ENCODE peak calls at places on chromosome 9, in seven cellular contexts. J is epithelial cell of esophagus; G is caudate nucleus; Z is aorta; L is stimulated activated CD4-positive, alpha-beta T cell treated with anti-CD3 and anti-CD28 coated beads, Interleukin-2, amount 100 ng/mL, for 48 hours; W is GM06990; K is ovary. F is an unnamed sample.

GRCh38 chr9:134728021-134728795 is 86.6 kb downstream of the COL5A1 start:
- DNase-seq in Z (no peak), W (no peak), J (no peak), G (no peak), K (no peak), L (no peak), F (no peak)

GRCh38 chr9:98503867-98504800 is 204.6 kb downstream of the GABBR2 start:
- DNase-seq in J (no peak), W (no peak), G (no peak), Z (no peak), L (no peak), K (no peak), F (no peak)

GRCh38 chr9:94168203-94169000 is 84.1 kb downstream of the PTPDC1 start:
- DNase-seq in L (no peak), W (no peak), Z (no peak), K (no peak), G (no peak), J (peak), F (no peak)

GRCh38 chr9:110099236-110099741 is 108.7 kb downstream of the C9orf152 start:
- DNase-seq in L (no peak), K (no peak), J (peak), Z (no peak), G (no peak), W (no peak), F (no peak)

GRCh38 chr9:27165670-27166069 is 56.6 kb downstream of the TEK start:
- DNase-seq in G (no peak), Z (no peak), K (no peak), W (no peak), J (no peak), L (no peak), F (no peak)

GRCh38 chr9:134863941-134864820 is 16.4 kb upstream of the FCN2 start:
- DNase-seq in W (no peak), J (no peak), Z (peak), K (no peak), L (no peak), G (no peak), F (no peak)

GRCh38 chr9:4815381-4815956 is 22.7 kb downstream of the RCL1 start:
- DNase-seq in W (peak), Z (no peak), K (no peak), J (no peak), G (no peak), L (no peak), F (no peak)

GRCh38 chr9:95574176-95574575 is 57.4 kb upstream of the PTCH1 start:
- DNase-seq in G (no peak), W (no peak), Z (no peak), L (no peak), J (no peak), K (no peak), F (no peak)

GRCh38 chr9:74521009-74521408 is 23.9 kb downstream of the RORB start:
- DNase-seq in J (no peak), G (no peak), W (no peak), Z (no peak), K (no peak), L (no peak), F (no peak)

GRCh38 chr9:129999123-129999510 is 43.9 kb downstream of the FNBP1 start:
- DNase-seq in J (no peak), K (no peak), L (no peak), G (no peak), Z (no peak), W (no peak), F (no peak)

GRCh38 chr9:2837915-2838314 is 6.0 kb downstream of the PUM3 start:
- DNase-seq in J (peak), L (no peak), Z (no peak), K (no peak), W (no peak), G (no peak), F (no peak)

GRCh38 chr9:70478963-70479641 is 64.6 kb upstream of the KLF9 start:
- DNase-seq in L (no peak), K (no peak), J (peak), G (no peak), W (no peak), Z (no peak), F (no peak)

GRCh38 chr9:98567540-98568233 is 141.0 kb downstream of the GABBR2 start:
- DNase-seq in W (no peak), G (no peak), Z (no peak), K (no peak), L (no peak), J (no peak), F (no peak)

GRCh38 chr9:121612511-121612998 is 38.9 kb upstream of the DAB2IP start:
- DNase-seq in W (no peak), J (peak), Z (no peak), K (no peak), G (no peak), L (no peak), F (no peak)

GRCh38 chr9:92561374-92562329 is 25.9 kb upstream of the ECM2 start:
- DNase-seq in W (no peak), K (no peak), G (no peak), J (peak), L (no peak), Z (no peak), F (no peak)

GRCh38 chr9:6226696-6227095 is 11.1 kb downstream of the IL33 start:
- DNase-seq in Z (no peak), L (no peak), G (no peak), W (no peak), J (peak), K (no peak), F (no peak)

GRCh38 chr9:100117316-100117715 is 18.3 kb downstream of the INVS start:
- DNase-seq in G (no peak), K (no peak), Z (no peak), J (no peak), L (no peak), W (no peak), F (no peak)

GRCh38 chr9:128929560-128929959 is 8.8 kb downstream of the PHYHD1 start:
- DNase-seq in Z (no peak), K (no peak), L (no peak), W (no peak), G (no peak), J (no peak), F (no peak)

GRCh38 chr9:22107646-22108045 is 98.5 kb upstream of the CDKN2B start:
- DNase-seq in W (no peak), K (no peak), G (no peak), J (no peak), L (no peak), Z (no peak), F (no peak)

GRCh38 chr9:93154293-93154903 is 20.3 kb upstream of the NINJ1 start:
- DNase-seq in W (no peak), G (no peak), J (peak), Z (no peak), L (peak), K (no peak), F (no peak)

GRCh38 chr9:70257991-70258691 is 637 bp upstream of the SMC5 start:
- DNase-seq in K (peak), Z (peak), L (peak), G (peak), J (peak), W (no peak), F (no peak)

GRCh38 chr9:132697230-132697629 is 27.0 kb downstream of the GTF3C4 start:
- DNase-seq in L (no peak), J (no peak), G (no peak), K (no peak), W (no peak), Z (no peak), F (no peak)

GRCh38 chr9:96519095-96519494 is 69.1 kb downstream of the HABP4 start:
- DNase-seq in G (no peak), Z (no peak), K (no peak), W (no peak), J (no peak), L (no peak), F (no peak)

GRCh38 chr9:105632807-105633206 is 29.4 kb upstream of the TAL2 start:
- DNase-seq in G (no peak), W (no peak), J (no peak), Z (no peak), L (no peak), K (no peak), F (no peak)

GRCh38 chr9:114180701-114181582 is 25.6 kb downstream of the COL27A1 start:
- DNase-seq in Z (peak), G (no peak), W (no peak), K (peak), J (no peak), L (no peak), F (no peak)

GRCh38 chr9:69758981-69759477 is 782 bp downstream of the PTAR1 start:
- DNase-seq in J (peak), Z (no peak), K (no peak), W (no peak), G (no peak), L (no peak), F (no peak)

GRCh38 chr9:95091574-95091970 is 225.9 kb downstream of the FANCC start:
- DNase-seq in K (no peak), W (no peak), Z (peak), G (no peak), L (no peak), J (peak), F (no peak)

F was measured in T-helper 22 cell.